ENCODE peak calls at places on chromosomes 13 and 19, in nine cellular contexts. One of them, this sample, is unnamed.

GRCh38 chr19:1467512-1468273 is 11.3 kb downstream of the C19orf25 start:
- DNase-seq in NCI-H345: no peak
- DNase-seq in NCI-H526 treated with DMSO at 0.1 percent for 48 hours: no peak
- DNase-seq in HL-60: no peak
- DNase-seq in memory B cell: no peak
- DNase-seq in BE2C: no peak
- DNase-seq in stimulated activated CD8-positive, alpha-beta memory T cell treated with anti-CD3 and anti-CD28 coated beads, Interleukin-4, amount 100 ng/mL, for 48 hours: no peak
- DNase-seq in skeletal muscle cell: no peak
- DNase-seq in dorsolateral prefrontal cortex: no peak
- DNase-seq in this sample: no peak

GRCh38 chr19:42286349-42287016 is 15.4 kb upstream of the PRR19 start:
- DNase-seq in BE2C: peak; percentile 82
- DNase-seq in dorsolateral prefrontal cortex: peak; percentile 72
- DNase-seq in HL-60: no peak
- DNase-seq in skeletal muscle cell: no peak
- DNase-seq in NCI-H526 treated with DMSO at 0.1 percent for 48 hours: no peak
- DNase-seq in stimulated activated CD8-positive, alpha-beta memory T cell treated with anti-CD3 and anti-CD28 coated beads, Interleukin-4, amount 100 ng/mL, for 48 hours: no peak
- DNase-seq in NCI-H345: no peak
- DNase-seq in memory B cell: no peak
- DNase-seq in this sample: no peak

GRCh38 chr19:43809762-43810696 is 7.8 kb upstream of the LYPD5 start:
- DNase-seq in dorsolateral prefrontal cortex: no peak
- DNase-seq in NCI-H345: peak; percentile 58
- DNase-seq in memory B cell: peak; percentile 44
- DNase-seq in stimulated activated CD8-positive, alpha-beta memory T cell treated with anti-CD3 and anti-CD28 coated beads, Interleukin-4, amount 100 ng/mL, for 48 hours: no peak
- DNase-seq in skeletal muscle cell: no peak
- DNase-seq in BE2C: no peak
- DNase-seq in HL-60: peak; percentile 50
- DNase-seq in NCI-H526 treated with DMSO at 0.1 percent for 48 hours: peak; percentile 62
- DNase-seq in this sample: no peak

GRCh38 chr13:25455146-25455545 is 83.4 kb downstream of the ATP8A2 start:
- DNase-seq in dorsolateral prefrontal cortex: peak; percentile 59
- DNase-seq in stimulated activated CD8-positive, alpha-beta memory T cell treated with anti-CD3 and anti-CD28 coated beads, Interleukin-4, amount 100 ng/mL, for 48 hours: no peak
- DNase-seq in BE2C: no peak
- DNase-seq in memory B cell: no peak
- DNase-seq in skeletal muscle cell: no peak
- DNase-seq in NCI-H345: peak; percentile 26
- DNase-seq in HL-60: no peak
- DNase-seq in NCI-H526 treated with DMSO at 0.1 percent for 48 hours: no peak
- DNase-seq in this sample: no peak

GRCh38 chr19:34179066-34179465 is 6.8 kb downstream of the LSM14A start:
- DNase-seq in stimulated activated CD8-positive, alpha-beta memory T cell treated with anti-CD3 and anti-CD28 coated beads, Interleukin-4, amount 100 ng/mL, for 48 hours: no peak
- DNase-seq in NCI-H526 treated with DMSO at 0.1 percent for 48 hours: no peak
- DNase-seq in memory B cell: no peak
- DNase-seq in BE2C: no peak
- DNase-seq in skeletal muscle cell: no peak
- DNase-seq in HL-60: no peak
- DNase-seq in NCI-H345: no peak
- DNase-seq in dorsolateral prefrontal cortex: no peak
- DNase-seq in this sample: no peak

GRCh38 chr13:20714563-20715339 is 11.3 kb downstream of the IL17D start:
- DNase-seq in HL-60: no peak
- DNase-seq in BE2C: no peak
- DNase-seq in NCI-H526 treated with DMSO at 0.1 percent for 48 hours: no peak
- DNase-seq in NCI-H345: no peak
- DNase-seq in skeletal muscle cell: peak; percentile 98
- DNase-seq in stimulated activated CD8-positive, alpha-beta memory T cell treated with anti-CD3 and anti-CD28 coated beads, Interleukin-4, amount 100 ng/mL, for 48 hours: no peak
- DNase-seq in dorsolateral prefrontal cortex: no peak
- DNase-seq in memory B cell: no peak
- DNase-seq in this sample: no peak

GRCh38 chr19:29370276-29370675 is 155.5 kb upstream of the VSTM2B start:
- DNase-seq in memory B cell: no peak
- DNase-seq in HL-60: no peak
- DNase-seq in BE2C: no peak
- DNase-seq in NCI-H345: no peak
- DNase-seq in stimulated activated CD8-positive, alpha-beta memory T cell treated with anti-CD3 and anti-CD28 coated beads, Interleukin-4, amount 100 ng/mL, for 48 hours: no peak
- DNase-seq in skeletal muscle cell: no peak
- DNase-seq in dorsolateral prefrontal cortex: no peak
- DNase-seq in NCI-H526 treated with DMSO at 0.1 percent for 48 hours: no peak
- DNase-seq in this sample: no peak

GRCh38 chr19:51698296-51698695 is 5.2 kb downstream of the SPACA6 start:
- DNase-seq in NCI-H345: no peak
- DNase-seq in skeletal muscle cell: no peak
- DNase-seq in NCI-H526 treated with DMSO at 0.1 percent for 48 hours: no peak
- DNase-seq in BE2C: no peak
- DNase-seq in stimulated activated CD8-positive, alpha-beta memory T cell treated with anti-CD3 and anti-CD28 coated beads, Interleukin-4, amount 100 ng/mL, for 48 hours: no peak
- DNase-seq in HL-60: no peak
- DNase-seq in dorsolateral prefrontal cortex: no peak
- DNase-seq in memory B cell: no peak
- DNase-seq in this sample: no peak

GRCh38 chr19:49677232-49677881 is at the start of gene PRMT1:
- DNase-seq in dorsolateral prefrontal cortex: no peak
- DNase-seq in BE2C: peak; percentile 79
- DNase-seq in NCI-H345: peak; percentile 38
- DNase-seq in skeletal muscle cell: no peak
- DNase-seq in memory B cell: peak; percentile 65
- DNase-seq in stimulated activated CD8-positive, alpha-beta memory T cell treated with anti-CD3 and anti-CD28 coated beads, Interleukin-4, amount 100 ng/mL, for 48 hours: peak; percentile 67
- DNase-seq in HL-60: peak; percentile 25
- DNase-seq in NCI-H526 treated with DMSO at 0.1 percent for 48 hours: no peak
- DNase-seq in this sample: no peak

GRCh38 chr13:66656050-66656449 is 574.1 kb downstream of the PCDH9 start:
- DNase-seq in HL-60: no peak
- DNase-seq in stimulated activated CD8-positive, alpha-beta memory T cell treated with anti-CD3 and anti-CD28 coated beads, Interleukin-4, amount 100 ng/mL, for 48 hours: no peak
- DNase-seq in BE2C: no peak
- DNase-seq in NCI-H345: no peak
- DNase-seq in dorsolateral prefrontal cortex: no peak
- DNase-seq in memory B cell: no peak
- DNase-seq in skeletal muscle cell: no peak
- DNase-seq in NCI-H526 treated with DMSO at 0.1 percent for 48 hours: no peak
- DNase-seq in this sample: no peak

GRCh38 chr13:79736356-79736755 is 255.4 kb downstream of the NDFIP2 start:
- DNase-seq in memory B cell: no peak
- DNase-seq in HL-60: no peak
- DNase-seq in skeletal muscle cell: no peak
- DNase-seq in BE2C: no peak
- DNase-seq in NCI-H345: no peak
- DNase-seq in stimulated activated CD8-positive, alpha-beta memory T cell treated with anti-CD3 and anti-CD28 coated beads, Interleukin-4, amount 100 ng/mL, for 48 hours: no peak
- DNase-seq in NCI-H526 treated with DMSO at 0.1 percent for 48 hours: no peak
- DNase-seq in dorsolateral prefrontal cortex: no peak
- DNase-seq in this sample: no peak

GRCh38 chr13:95842898-95843297 is 166.0 kb downstream of the DNAJC3 start:
- DNase-seq in dorsolateral prefrontal cortex: no peak
- DNase-seq in BE2C: no peak
- DNase-seq in stimulated activated CD8-positive, alpha-beta memory T cell treated with anti-CD3 and anti-CD28 coated beads, Interleukin-4, amount 100 ng/mL, for 48 hours: no peak
- DNase-seq in memory B cell: no peak
- DNase-seq in skeletal muscle cell: no peak
- DNase-seq in NCI-H526 treated with DMSO at 0.1 percent for 48 hours: no peak
- DNase-seq in NCI-H345: no peak
- DNase-seq in HL-60: no peak
- DNase-seq in this sample: no peak

GRCh38 chr13:99971576-99972189 is at the start of gene ZIC5:
- DNase-seq in memory B cell: no peak
- DNase-seq in NCI-H345: no peak
- DNase-seq in stimulated activated CD8-positive, alpha-beta memory T cell treated with anti-CD3 and anti-CD28 coated beads, Interleukin-4, amount 100 ng/mL, for 48 hours: no peak
- DNase-seq in NCI-H526 treated with DMSO at 0.1 percent for 48 hours: no peak
- DNase-seq in skeletal muscle cell: no peak
- DNase-seq in HL-60: no peak
- DNase-seq in BE2C: no peak
- DNase-seq in dorsolateral prefrontal cortex: peak; percentile 78
- DNase-seq in this sample: no peak

GRCh38 chr13:111158136-111158805 is 43.2 kb downstream of the ARHGEF7 start:
- DNase-seq in NCI-H345: no peak
- DNase-seq in BE2C: no peak
- DNase-seq in stimulated activated CD8-positive, alpha-beta memory T cell treated with anti-CD3 and anti-CD28 coated beads, Interleukin-4, amount 100 ng/mL, for 48 hours: no peak
- DNase-seq in dorsolateral prefrontal cortex: peak; percentile 32
- DNase-seq in memory B cell: no peak
- DNase-seq in HL-60: no peak
- DNase-seq in skeletal muscle cell: no peak
- DNase-seq in NCI-H526 treated with DMSO at 0.1 percent for 48 hours: no peak
- DNase-seq in this sample: no peak

GRCh38 chr13:83281666-83282065 is 600.6 kb downstream of the SLITRK1 start:
- DNase-seq in HL-60: no peak
- DNase-seq in memory B cell: no peak
- DNase-seq in stimulated activated CD8-positive, alpha-beta memory T cell treated with anti-CD3 and anti-CD28 coated beads, Interleukin-4, amount 100 ng/mL, for 48 hours: no peak
- DNase-seq in BE2C: no peak
- DNase-seq in NCI-H345: no peak
- DNase-seq in skeletal muscle cell: no peak
- DNase-seq in dorsolateral prefrontal cortex: no peak
- DNase-seq in NCI-H526 treated with DMSO at 0.1 percent for 48 hours: no peak
- DNase-seq in this sample: no peak

GRCh38 chr19:38290631-38291147 is 13.4 kb upstream of the C19orf33 start:
- DNase-seq in skeletal muscle cell: peak; percentile 82
- DNase-seq in memory B cell: no peak
- DNase-seq in stimulated activated CD8-positive, alpha-beta memory T cell treated with anti-CD3 and anti-CD28 coated beads, Interleukin-4, amount 100 ng/mL, for 48 hours: no peak
- DNase-seq in NCI-H526 treated with DMSO at 0.1 percent for 48 hours: no peak
- DNase-seq in BE2C: no peak
- DNase-seq in NCI-H345: no peak
- DNase-seq in dorsolateral prefrontal cortex: peak; percentile 70
- DNase-seq in HL-60: no peak
- DNase-seq in this sample: no peak

GRCh38 chr19:29662604-29663404 is 2.5 kb upstream of the PLEKHF1 start:
- DNase-seq in memory B cell: no peak
- DNase-seq in dorsolateral prefrontal cortex: peak; percentile 69
- DNase-seq in NCI-H526 treated with DMSO at 0.1 percent for 48 hours: no peak
- DNase-seq in skeletal muscle cell: peak; percentile 56
- DNase-seq in BE2C: no peak
- DNase-seq in stimulated activated CD8-positive, alpha-beta memory T cell treated with anti-CD3 and anti-CD28 coated beads, Interleukin-4, amount 100 ng/mL, for 48 hours: peak; percentile 64
- DNase-seq in NCI-H345: peak; percentile 34
- DNase-seq in HL-60: no peak
- DNase-seq in this sample: no peak

GRCh38 chr19:8698433-8699063 is at the start of gene ACTL9:
- DNase-seq in dorsolateral prefrontal cortex: no peak
- DNase-seq in stimulated activated CD8-positive, alpha-beta memory T cell treated with anti-CD3 and anti-CD28 coated beads, Interleukin-4, amount 100 ng/mL, for 48 hours: no peak
- DNase-seq in NCI-H526 treated with DMSO at 0.1 percent for 48 hours: no peak
- DNase-seq in NCI-H345: no peak
- DNase-seq in memory B cell: no peak
- DNase-seq in BE2C: no peak
- DNase-seq in HL-60: no peak
- DNase-seq in skeletal muscle cell: no peak
- DNase-seq in this sample: no peak

GRCh38 chr19:19672816-19673215 is 4.2 kb downstream of the ZNF101 start:
- DNase-seq in HL-60: no peak
- DNase-seq in NCI-H345: no peak
- DNase-seq in NCI-H526 treated with DMSO at 0.1 percent for 48 hours: no peak
- DNase-seq in stimulated activated CD8-positive, alpha-beta memory T cell treated with anti-CD3 and anti-CD28 coated beads, Interleukin-4, amount 100 ng/mL, for 48 hours: no peak
- DNase-seq in memory B cell: no peak
- DNase-seq in dorsolateral prefrontal cortex: no peak
- DNase-seq in skeletal muscle cell: no peak
- DNase-seq in BE2C: no peak
- DNase-seq in this sample: no peak

GRCh38 chr19:1133471-1133929 is 29.7 kb downstream of the GPX4 start:
- DNase-seq in NCI-H345: no peak
- DNase-seq in stimulated activated CD8-positive, alpha-beta memory T cell treated with anti-CD3 and anti-CD28 coated beads, Interleukin-4, amount 100 ng/mL, for 48 hours: peak; percentile 87
- DNase-seq in dorsolateral prefrontal cortex: no peak
- DNase-seq in memory B cell: peak; percentile 88
- DNase-seq in skeletal muscle cell: no peak
- DNase-seq in BE2C: no peak
- DNase-seq in NCI-H526 treated with DMSO at 0.1 percent for 48 hours: no peak
- DNase-seq in HL-60: peak; percentile 87
- DNase-seq in this sample: no peak